ENCODE peak calls at places on chromosomes 6 and 20, in six cellular contexts. L is GM10248, B is neural crest cell, M is A549, J is mesothelial cell of epicardium, H is body of pancreas. F is an unnamed sample.

GRCh38 chr6:4057036-4057435 is 21.9 kb downstream of the FAM217A start:
- DNase-seq in J (no peak), H (no peak), B (no peak), M (no peak), L (no peak), F (no peak)

GRCh38 chr6:57243954-57244353 is 21.8 kb upstream of the RAB23 start:
- DNase-seq in M (no peak), H (no peak), L (no peak), B (no peak), J (no peak), F (no peak)

GRCh38 chr6:19866199-19866872 is 29.2 kb downstream of the ID4 start:
- DNase-seq in B (no peak), L (no peak), M (no peak), H (no peak), J (no peak), F (no peak)

GRCh38 chr6:225121-225721 is 67.1 kb upstream of the DUSP22 start:
- DNase-seq in M (no peak), B (no peak), L (no peak), H (no peak), J (no peak), F (no peak)

GRCh38 chr6:3410385-3411360 is 46.2 kb downstream of the SLC22A23 start:
- DNase-seq in B (peak), M (peak), J (peak), L (peak), H (peak), F (no peak)

GRCh38 chr6:44527191-44527960 is 139.9 kb downstream of the CDC5L start:
- DNase-seq in J (no peak), H (no peak), B (no peak), L (no peak), M (no peak), F (no peak)

GRCh38 chr6:47665112-47665511 is 33.3 kb upstream of the ADGRF4 start:
- DNase-seq in H (no peak), L (no peak), J (no peak), M (no peak), B (no peak), F (no peak)

GRCh38 chr20:11651138-11651537 is 266.6 kb upstream of the BTBD3 start:
- DNase-seq in J (no peak), L (no peak), B (no peak), M (no peak), H (no peak), F (no peak)

GRCh38 chr20:61251529-61252393 is at the start of gene CDH4:
- DNase-seq in B (peak), J (no peak), M (peak), H (no peak), L (no peak), F (no peak)

GRCh38 chr6:131136021-131136847 is 967 bp downstream of the AKAP7 start:
- DNase-seq in J (no peak), M (peak), H (peak), L (peak), B (no peak), F (no peak)

GRCh38 chr6:82072113-82072512 is 175.4 kb downstream of the IBTK start:
- DNase-seq in H (no peak), L (no peak), M (no peak), B (no peak), J (no peak), F (no peak)

GRCh38 chr6:109527989-109528388 is 45.0 kb upstream of the ZBTB24 start:
- DNase-seq in M (peak), J (no peak), L (no peak), H (no peak), B (no peak), F (no peak)

GRCh38 chr6:28000351-28001045 is 43.5 kb downstream of the OR2B6 start:
- DNase-seq in M (no peak), J (no peak), H (no peak), B (no peak), L (no peak), F (no peak)

GRCh38 chr20:59055302-59055701 is 12.7 kb upstream of the PRELID3B start:
- DNase-seq in H (no peak), L (no peak), M (peak), J (no peak), B (no peak), F (no peak)

GRCh38 chr20:48538058-48538825 is 289.6 kb downstream of the PREX1 start:
- DNase-seq in H (peak), J (peak), M (peak), L (no peak), B (no peak), F (no peak)

GRCh38 chr6:26196846-26197683 is 109.8 kb downstream of the HFE start:
- DNase-seq in H (no peak), L (peak), J (peak), M (no peak), B (peak), F (peak)

DNA sequence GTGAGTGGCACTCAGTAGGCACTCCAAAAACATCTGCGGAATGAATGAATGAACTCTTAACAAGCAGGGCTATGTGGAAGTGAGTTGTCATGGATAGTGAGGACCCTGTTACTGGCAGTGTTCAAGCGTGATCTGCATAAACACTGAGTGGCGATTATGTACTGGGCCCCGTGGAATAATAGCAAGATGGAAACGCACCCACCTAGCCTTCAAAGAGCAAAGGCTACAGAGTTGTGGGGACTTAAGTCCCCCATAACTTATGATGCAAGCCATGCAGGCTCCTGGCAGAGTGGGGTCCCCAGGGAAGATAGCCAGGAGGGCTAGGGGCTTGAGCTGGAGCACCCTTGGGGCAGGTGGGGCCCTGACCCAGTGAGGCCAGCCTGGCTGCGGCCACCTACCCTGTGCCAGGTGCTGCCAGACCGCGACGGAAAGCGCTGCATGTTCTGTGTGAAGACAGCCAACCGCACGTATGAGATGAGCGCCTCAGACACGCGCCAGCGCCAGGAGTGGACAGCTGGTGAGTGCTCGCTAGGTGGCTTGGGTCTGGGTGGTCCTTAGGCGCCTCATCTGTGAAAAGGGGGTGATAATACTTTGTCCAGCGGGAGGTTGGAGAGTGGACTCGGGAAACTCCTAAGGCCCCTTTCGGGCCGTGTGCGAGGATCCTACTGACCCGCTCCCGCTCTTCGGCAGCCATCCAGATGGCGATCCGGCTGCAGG is 20.0 kb downstream of the DEF6 start:
- DNase-seq in J (peak), H (no peak), L (no peak), M (no peak), B (peak), F (no peak)
- TF ChIP-seq CTCF in J (no peak), H (no peak), L (no peak), M (no peak), B (no peak), F (no peak)

GRCh38 chr20:24782801-24783630 is 166.1 kb upstream of the CST7 start:
- DNase-seq in M (no peak), J (no peak), L (no peak), H (peak), B (no peak), F (no peak)
- TF ChIP-seq CTCF in M (no peak), J (no peak), L (no peak), H (no peak), B (no peak), F (no peak)

GRCh38 chr20:36217226-36217625 is 19.1 kb upstream of the AAR2 start:
- DNase-seq in M (peak), J (no peak), L (no peak), B (no peak), H (no peak), F (no peak)
- TF ChIP-seq CTCF in M (no peak), J (no peak), L (no peak), B (no peak), H (no peak), F (no peak)

DNA sequence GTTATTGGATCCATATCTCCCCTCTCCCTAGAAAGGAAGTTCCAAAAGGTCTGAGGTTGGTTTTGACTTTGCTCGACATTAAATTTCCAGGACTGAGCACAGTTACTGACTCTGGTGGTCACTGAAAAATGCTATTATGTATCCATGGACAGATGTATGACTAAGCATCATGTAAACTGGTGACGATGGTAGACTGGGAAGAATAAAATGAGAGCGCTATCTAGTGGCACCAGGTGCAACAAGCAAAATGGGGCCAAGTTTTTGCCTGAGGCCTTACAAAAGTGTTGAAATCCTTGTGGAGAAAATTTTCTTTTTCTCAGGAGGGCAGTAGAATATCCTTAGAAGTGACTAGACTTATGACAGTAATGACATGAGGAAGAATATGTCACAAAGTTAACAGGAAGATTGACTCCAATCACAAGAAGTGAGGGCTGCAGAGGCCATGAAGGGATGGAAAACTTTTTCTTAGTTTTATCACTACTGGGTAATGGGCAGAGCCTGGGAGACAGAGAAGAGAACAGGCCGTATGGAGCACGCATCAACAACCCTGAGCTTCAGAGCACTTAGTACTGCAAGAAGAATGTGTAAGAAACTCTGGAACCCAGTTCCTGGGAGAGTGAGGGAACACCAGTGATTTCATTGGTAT is 88.9 kb upstream of the ELOVL5 start:
- DNase-seq in H (no peak), M (peak), J (peak), B (peak), L (peak), F (peak)
- TF ChIP-seq CTCF in H (peak), M (peak), J (peak), B (peak), L (peak), F (peak)

GRCh38 chr6:6470112-6470511 is 118.4 kb upstream of the LY86 start:
- DNase-seq in J (no peak), M (no peak), B (no peak), H (no peak), L (no peak), F (no peak)

GRCh38 chr6:6479706-6480250 is 108.7 kb upstream of the LY86 start:
- DNase-seq in B (no peak), H (no peak), L (no peak), M (no peak), J (no peak), F (no peak)

GRCh38 chr6:6469074-6469473 is 119.4 kb upstream of the LY86 start:
- DNase-seq in L (no peak), H (no peak), B (no peak), M (no peak), J (no peak), F (no peak)

GRCh38 chr6:6471276-6471675 is 117.2 kb upstream of the LY86 start:
- DNase-seq in B (no peak), J (no peak), L (no peak), M (no peak), H (no peak), F (no peak)

GRCh38 chr6:6474170-6474920 is 114.2 kb upstream of the LY86 start:
- DNase-seq in M (no peak), H (no peak), L (no peak), B (no peak), J (no peak), F (no peak)
- TF ChIP-seq CTCF in M (no peak), H (no peak), L (no peak), B (no peak), J (no peak), F (no peak)

GRCh38 chr6:33585403-33586107 is 5.5 kb upstream of the BAK1 start:
- DNase-seq in L (peak), H (peak), B (peak), J (peak), M (peak), F (no peak)

GRCh38 chr6:33586108-33586640 is 6.1 kb upstream of the BAK1 start:
- DNase-seq in J (no peak), H (no peak), B (no peak), M (no peak), L (no peak), F (no peak)

GRCh38 chr6:33581186-33581585 is 1.1 kb upstream of the BAK1 start:
- DNase-seq in M (no peak), J (no peak), B (no peak), H (no peak), L (no peak), F (no peak)

GRCh38 chr6:33584700-33585402 is 4.8 kb upstream of the BAK1 start:
- DNase-seq in J (no peak), M (no peak), H (no peak), B (no peak), L (no peak), F (no peak)

DNA sequence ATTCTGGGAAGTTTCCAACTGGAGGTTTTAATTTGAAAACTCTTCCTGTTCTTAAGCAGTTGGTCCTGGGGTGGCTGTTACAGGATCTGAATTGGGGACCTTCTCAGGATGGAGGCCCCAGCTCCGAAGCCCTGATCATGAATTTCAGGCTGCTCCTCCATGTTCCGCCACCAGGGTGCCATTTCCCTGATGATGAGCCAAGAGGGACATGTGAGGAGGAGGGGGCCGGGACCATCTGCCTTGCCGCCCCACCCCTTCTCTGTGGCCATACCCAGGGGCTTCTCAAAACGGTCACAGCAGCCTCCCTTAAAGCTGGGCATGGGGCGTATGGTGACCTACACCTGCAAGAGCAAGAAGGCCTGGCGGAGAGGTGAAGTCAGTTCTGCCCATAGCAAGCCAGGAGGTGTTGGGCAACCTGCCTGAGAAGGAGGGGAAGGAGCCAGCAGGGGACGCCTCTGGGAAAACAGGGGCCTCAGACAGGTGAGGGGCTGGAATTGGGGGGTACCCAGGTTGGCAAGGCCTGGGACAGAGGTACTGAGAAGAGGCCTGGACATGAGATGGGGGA is 3.6 kb upstream of the BAK1 start:
- DNase-seq in B (peak), L (no peak), J (no peak), H (no peak), M (peak), F (no peak)
- TF ChIP-seq CTCF in B (peak), L (no peak), J (peak), H (no peak), M (peak), F (peak)

DNA sequence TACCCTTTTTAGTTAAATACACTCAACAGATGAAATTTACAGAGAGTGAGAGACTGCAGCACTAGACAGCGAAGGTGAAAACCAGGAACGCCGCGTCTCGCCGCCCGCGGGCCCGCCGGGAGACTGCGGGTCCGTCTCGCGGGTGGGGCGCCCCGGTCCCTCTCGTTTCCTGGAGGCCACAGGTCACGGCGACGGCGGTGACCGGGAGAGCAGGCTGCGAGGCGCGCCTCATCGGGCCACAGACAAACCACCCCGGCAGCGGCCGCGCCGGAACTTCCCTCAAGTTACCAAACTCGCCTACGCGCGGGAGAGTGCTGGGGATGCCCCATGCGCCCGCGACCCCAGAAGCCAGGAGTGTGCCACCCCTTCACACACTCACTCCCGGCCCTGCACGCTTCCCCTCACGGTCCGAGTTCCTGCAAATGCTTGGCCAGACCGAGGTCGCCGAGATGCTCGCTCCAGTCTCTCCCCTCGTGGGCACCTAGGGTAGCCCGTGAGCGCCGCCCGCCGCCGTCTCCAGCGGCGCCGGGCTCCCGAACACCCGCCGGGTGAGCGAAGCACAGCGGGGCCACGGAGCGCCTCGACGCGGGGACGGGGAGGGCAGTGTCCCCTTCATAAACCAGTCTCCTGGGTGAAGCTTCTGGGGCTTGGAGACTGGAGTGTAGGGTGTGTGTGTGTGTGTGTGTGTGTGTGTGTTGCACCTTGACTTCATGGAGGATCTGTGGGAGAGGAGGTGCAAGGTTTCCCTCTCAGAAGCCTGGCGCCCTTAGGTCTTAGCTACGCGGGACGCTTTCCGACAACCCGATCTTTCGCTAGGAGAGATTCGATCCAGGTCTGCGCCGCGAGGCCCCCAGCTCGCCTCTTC is 1.4 kb downstream of the BACH2 start:
- DNase-seq in B (peak), H (peak), M (peak), J (peak), L (peak), F (no peak)
- TF ChIP-seq CTCF in B (peak), H (peak), M (no peak), J (no peak), L (peak), F (no peak)

DNA sequence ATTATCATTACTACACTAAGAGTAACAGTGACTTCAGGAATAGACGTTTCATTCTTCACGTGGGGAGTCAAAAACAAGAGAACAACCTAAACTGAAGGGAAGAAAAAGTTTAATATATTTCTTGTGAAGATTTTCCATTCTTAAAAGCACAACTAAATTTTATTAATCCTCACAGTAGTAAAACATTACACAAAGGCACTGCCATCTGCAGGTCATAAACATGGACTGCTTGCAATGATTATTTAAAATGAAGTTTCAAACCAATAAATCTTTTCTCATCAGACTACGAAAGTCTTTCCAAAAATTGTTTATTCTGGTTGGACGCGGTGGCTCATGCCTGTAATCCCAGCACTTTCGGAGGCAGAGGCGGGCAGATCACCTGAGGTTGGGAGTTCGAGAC is 2.6 kb downstream of the NCOA5 start:
- DNase-seq in L (no peak), H (no peak), B (no peak), M (peak), J (no peak), F (no peak)
- TF ChIP-seq CTCF in L (peak), H (peak), B (peak), M (peak), J (peak), F (peak)